ENCODE peak calls at places on chromosomes 11 and 22, in four cellular contexts. H is K562, O is HepG2, Q is GM12878. F is an unnamed sample.

GRCh38 chr22:25402501-25403283 is 161.8 kb upstream of the GRK3 start:
- DNase-seq in H (no peak), O (peak), Q (no peak), F (no peak)

GRCh38 chr11:96187779-96188624 is 155.0 kb downstream of the MAML2 start:
- DNase-seq in H (no peak), O (peak), Q (no peak), F (no peak)

GRCh38 chr11:120307476-120307875 is 17.6 kb upstream of the TLCD5 start:
- DNase-seq in H (no peak), O (no peak), Q (no peak), F (no peak)

GRCh38 chr11:87722756-87723599 is 452.3 kb downstream of the RAB38 start:
- DNase-seq in H (peak), O (peak), Q (no peak), F (peak)

GRCh38 chr11:120710354-120711187 is 199.0 kb downstream of the GRIK4 start:
- DNase-seq in H (no peak), O (peak), Q (no peak), F (peak)

GRCh38 chr11:112656772-112657428 is 304.3 kb upstream of the NCAM1 start:
- DNase-seq in H (no peak), O (no peak), Q (peak), F (no peak)

GRCh38 chr11:44308923-44309482 is 936 bp downstream of the ALX4 start:
- DNase-seq in H (no peak), O (no peak), Q (no peak), F (no peak)

GRCh38 chr11:111814567-111814966 is 48.4 kb upstream of the PPP2R1B start:
- DNase-seq in H (no peak), O (no peak), Q (no peak), F (no peak)

GRCh38 chr11:1100417-1101245 is 26.0 kb downstream of the MUC2 start:
- DNase-seq in H (no peak), O (no peak), Q (no peak), F (no peak)

GRCh38 chr22:29209624-29209929 is 3.9 kb downstream of the EMID1 start:
- DNase-seq in H (no peak), O (no peak), Q (no peak), F (no peak)

GRCh38 chr22:37617431-37617830 is 8.8 kb downstream of the GGA1 start:
- DNase-seq in H (no peak), O (no peak), Q (no peak), F (no peak)

GRCh38 chr11:111796696-111797095 is 30.5 kb upstream of the PPP2R1B start:
- DNase-seq in H (no peak), O (no peak), Q (no peak), F (no peak)

GRCh38 chr11:60378359-60378758 is at the start of gene MS4A7:
- DNase-seq in H (no peak), O (no peak), Q (peak), F (no peak)

GRCh38 chr22:27718186-27719032 is 83.1 kb downstream of the MN1 start:
- DNase-seq in H (peak), O (peak), Q (no peak), F (no peak)

GRCh38 chr22:29143848-29144785 is 61.6 kb upstream of the EMID1 start:
- DNase-seq in H (no peak), O (no peak), Q (no peak), F (no peak)

GRCh38 chr11:123193742-123194141 is 1.3 kb downstream of the CLMP start:
- DNase-seq in H (no peak), O (no peak), Q (no peak), F (no peak)

GRCh38 chr11:122711831-122712378 is 56.4 kb downstream of the UBASH3B start:
- DNase-seq in H (no peak), O (no peak), Q (no peak), F (no peak)

GRCh38 chr22:33480118-33480517 is 421.9 kb upstream of the SYN3 start:
- DNase-seq in H (no peak), O (no peak), Q (no peak), F (no peak)

GRCh38 chr11:93160808-93161207 is 37.0 kb downstream of the SLC36A4 start:
- DNase-seq in H (no peak), O (no peak), Q (no peak), F (no peak)

GRCh38 chr11:93169950-93170561 is 27.7 kb downstream of the SLC36A4 start:
- DNase-seq in H (no peak), O (peak), Q (no peak), F (no peak)

GRCh38 chr11:93169143-93169542 is 28.6 kb downstream of the SLC36A4 start:
- DNase-seq in H (no peak), O (no peak), Q (no peak), F (no peak)

GRCh38 chr11:93166867-93167266 is 30.9 kb downstream of the SLC36A4 start:
- DNase-seq in H (no peak), O (no peak), Q (no peak), F (no peak)

DNA sequence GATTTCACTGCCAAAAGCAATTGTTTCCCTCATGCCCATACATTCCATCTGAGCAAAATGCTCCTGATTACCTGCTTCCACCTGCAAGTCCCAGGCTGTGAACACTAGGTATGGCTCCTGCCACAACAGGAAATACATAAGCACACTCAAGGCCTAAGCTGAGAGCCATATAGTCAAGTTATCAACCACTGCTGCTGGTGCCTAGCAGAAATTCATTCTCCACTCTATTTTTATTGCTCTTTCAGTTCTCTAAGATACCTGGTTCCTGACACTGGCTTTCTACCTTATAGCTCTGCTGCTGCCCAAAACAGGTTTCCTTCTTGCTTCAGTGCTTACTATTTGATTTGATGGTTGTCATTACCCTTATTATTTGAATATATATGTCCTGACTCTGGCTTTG is 31.6 kb downstream of the SLC36A4 start:
- DNase-seq in H (no peak), O (no peak), Q (no peak), F (no peak)
- TF ChIP-seq NR2C2 in H (no peak), O (no peak), Q (no peak), F (no peak)

DNA sequence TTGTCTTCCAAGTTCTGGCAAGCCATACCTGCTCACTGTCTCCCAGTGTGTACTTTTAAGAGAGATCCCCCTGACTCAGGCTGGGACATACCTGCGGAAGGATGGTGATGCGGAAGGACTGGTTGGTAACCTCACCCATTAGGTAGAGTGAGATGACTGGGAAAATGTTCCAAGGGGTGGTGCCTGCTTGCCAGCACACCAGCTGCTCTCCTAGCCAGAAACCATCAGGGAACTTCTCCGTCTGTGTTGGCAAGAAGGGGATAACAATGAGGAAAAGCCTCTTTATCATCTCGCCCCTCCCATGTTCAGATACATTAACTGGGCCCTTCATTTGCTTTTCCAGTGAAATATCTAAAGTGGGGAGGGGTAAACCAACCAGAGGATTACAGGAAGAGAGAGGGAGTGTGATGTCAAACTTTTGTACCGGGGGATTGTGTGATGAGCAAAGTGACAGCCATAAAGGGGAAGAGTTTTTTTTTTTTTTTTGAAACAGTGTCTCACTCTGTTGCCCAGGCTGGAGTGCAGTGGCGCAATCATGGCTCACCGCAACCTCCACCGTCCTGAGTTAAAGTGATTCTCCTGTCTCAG is at the start of gene BACE1-AS:
- DNase-seq in H (no peak), O (no peak), Q (no peak), F (no peak)
- TF ChIP-seq NR2C2 in H (no peak), O (no peak), Q (no peak), F (no peak)

GRCh38 chr11:78607691-78608090 is 33.0 kb upstream of the NARS2 start:
- DNase-seq in H (no peak), O (no peak), Q (no peak), F (no peak)

GRCh38 chr11:78615724-78616123 is 41.1 kb upstream of the NARS2 start:
- DNase-seq in H (no peak), O (peak), Q (no peak), F (no peak)

GRCh38 chr11:78613053-78613813 is 38.6 kb upstream of the NARS2 start:
- DNase-seq in H (no peak), O (peak), Q (no peak), F (no peak)
- TF ChIP-seq NR2C2 in H (no peak), O (no peak), Q (no peak), F (no peak)

GRCh38 chr11:128343870-128344269 is 243.5 kb downstream of the ETS1 start:
- DNase-seq in H (no peak), O (no peak), Q (no peak), F (no peak)

GRCh38 chr11:128343134-128343514 is 244.2 kb downstream of the ETS1 start:
- DNase-seq in H (no peak), O (no peak), Q (no peak), F (no peak)

GRCh38 chr11:128341767-128342318 is 245.5 kb downstream of the ETS1 start:
- DNase-seq in H (no peak), O (no peak), Q (no peak), F (no peak)

GRCh38 chr11:128341280-128341679 is 246.1 kb downstream of the ETS1 start:
- DNase-seq in H (no peak), O (no peak), Q (no peak), F (no peak)

DNA sequence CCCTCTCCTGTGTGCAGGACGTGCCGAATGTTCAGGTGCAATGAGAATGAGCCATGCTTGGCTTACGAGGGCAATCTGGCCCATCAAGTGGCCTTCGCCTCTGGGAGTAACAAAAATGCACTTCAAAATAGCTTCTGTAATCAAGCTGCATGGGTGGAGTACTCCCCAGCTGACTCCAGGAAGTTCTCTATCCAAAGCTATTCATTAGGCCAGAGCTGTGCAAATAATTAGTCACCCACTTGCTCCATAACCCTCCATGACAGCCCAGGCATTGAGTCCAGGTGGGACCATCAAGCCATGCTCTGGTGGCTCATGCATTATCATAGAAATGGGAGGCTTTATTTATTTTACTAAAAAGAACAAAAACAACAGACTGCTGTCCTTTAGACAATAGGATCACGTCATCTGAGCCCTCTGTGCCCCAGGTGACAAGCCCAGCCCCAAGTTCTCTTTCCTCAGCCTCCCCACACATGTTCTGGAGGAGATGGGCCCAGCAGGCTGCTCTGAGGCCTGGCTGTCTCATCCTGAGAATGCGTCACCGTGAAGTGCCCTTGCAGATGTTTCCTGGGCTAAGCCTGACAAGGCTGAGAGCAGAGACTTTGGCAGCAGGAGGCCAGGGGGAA is 244.7 kb downstream of the ETS1 start:
- DNase-seq in H (no peak), O (peak), Q (peak), F (no peak)
- TF ChIP-seq NR2C2 in H (no peak), O (no peak), Q (no peak), F (no peak)

F was measured in WTC11.